ENCODE peak calls at places on chromosome 17, in eight cellular contexts. L is uterus, S is esophagus muscularis mucosa, O is AG10803, X is transverse colon, K is vagina, V is stomach, H is AG04449. B is an unnamed sample.

GRCh38 chr17:64331366-64331765 is 59.3 kb downstream of the PECAM1 start:
- DNase-seq in O (no peak), H (no peak), K (no peak), S (no peak), X (no peak), V (no peak), L (no peak), B (no peak)

GRCh38 chr17:74566132-74566753 is 1.1 kb downstream of the CD300H start:
- DNase-seq in L (no peak), H (no peak), V (peak; percentile 28), X (peak; percentile 39), O (peak; percentile 11), K (no peak), S (no peak), B (no peak)

GRCh38 chr17:4477286-4477791 is 21.3 kb upstream of the SPNS2 start:
- DNase-seq in O (no peak), S (no peak), K (no peak), X (no peak), H (no peak), L (no peak), V (no peak), B (no peak)

GRCh38 chr17:41592601-41593305 is 6.1 kb upstream of the KRT14 start:
- DNase-seq in K (no peak), V (no peak), X (no peak), L (no peak), H (no peak), S (no peak), O (no peak), B (no peak)

GRCh38 chr17:82126479-82127314 is 28.7 kb upstream of the FASN start:
- DNase-seq in V (no peak), H (no peak), X (peak; percentile 21), O (no peak), K (no peak), L (no peak), S (no peak), B (no peak)

GRCh38 chr17:30224419-30224960 is 11.0 kb downstream of the SLC6A4 start:
- DNase-seq in V (no peak), L (no peak), S (no peak), X (no peak), O (no peak), H (no peak), K (no peak), B (no peak)

GRCh38 chr17:50288306-50288705 is 14.0 kb downstream of the TMEM92 start:
- DNase-seq in V (no peak), H (no peak), L (no peak), S (no peak), X (no peak), K (no peak), O (no peak), B (no peak)

GRCh38 chr17:14201087-14201486 is 35.6 kb downstream of the CDRT15 start:
- DNase-seq in K (no peak), O (peak; percentile 34), V (no peak), X (peak; percentile 30), H (no peak), S (no peak), L (no peak), B (no peak)

GRCh38 chr17:31297090-31297489 is at the start of gene OMG:
- DNase-seq in V (no peak), K (no peak), S (no peak), H (no peak), L (no peak), X (no peak), O (no peak), B (no peak)

GRCh38 chr17:79463421-79464309 is 147.2 kb downstream of the RBFOX3 start:
- DNase-seq in V (no peak), H (no peak), S (no peak), L (no peak), O (no peak), K (no peak), X (no peak), B (no peak)

GRCh38 chr17:68296217-68297140 is 5.2 kb downstream of the ARSG start:
- DNase-seq in X (peak; percentile 52), O (no peak), L (no peak), H (no peak), S (no peak), K (no peak), V (peak; percentile 49), B (no peak)

GRCh38 chr17:35254107-35254802 is 11.4 kb downstream of the SLFN5 start:
- DNase-seq in X (peak; percentile 42), S (peak; percentile 95), O (peak; percentile 98), K (no peak), L (peak; percentile 84), H (peak; percentile 86), V (peak; percentile 54), B (peak; percentile 89)

GRCh38 chr17:28623696-28624095 is 9.7 kb upstream of the RSKR start:
- DNase-seq in K (no peak), X (no peak), S (no peak), V (no peak), O (no peak), H (no peak), L (no peak), B (no peak)

GRCh38 chr17:74354123-74354522 is 7.5 kb downstream of the BTBD17 start:
- DNase-seq in V (peak; percentile 34), L (no peak), H (no peak), S (no peak), O (no peak), K (no peak), X (peak; percentile 55), B (no peak)

GRCh38 chr17:50892101-50892776 is 26.1 kb upstream of the TOB1 start:
- DNase-seq in K (no peak), V (peak; percentile 2), X (no peak), H (no peak), O (no peak), S (no peak), L (no peak), B (no peak)

GRCh38 chr17:67801626-67802175 is 23.6 kb upstream of the BPTF start:
- DNase-seq in K (no peak), V (no peak), X (no peak), H (no peak), L (no peak), S (no peak), O (no peak), B (no peak)

GRCh38 chr17:64073771-64074703 is 53.6 kb upstream of the ICAM2 start:
- DNase-seq in L (no peak), K (no peak), X (no peak), H (no peak), O (no peak), S (no peak), V (no peak), B (no peak)

GRCh38 chr17:27778193-27778592 is 22.1 kb downstream of the NOS2 start:
- DNase-seq in V (no peak), O (peak; percentile 54), K (no peak), L (no peak), X (no peak), H (no peak), S (no peak), B (peak; percentile 44)

GRCh38 chr17:20022701-20023100 is 13.5 kb downstream of the SPECC1 start:
- DNase-seq in L (no peak), V (no peak), S (no peak), K (no peak), X (no peak), H (no peak), O (no peak), B (no peak)

DNA sequence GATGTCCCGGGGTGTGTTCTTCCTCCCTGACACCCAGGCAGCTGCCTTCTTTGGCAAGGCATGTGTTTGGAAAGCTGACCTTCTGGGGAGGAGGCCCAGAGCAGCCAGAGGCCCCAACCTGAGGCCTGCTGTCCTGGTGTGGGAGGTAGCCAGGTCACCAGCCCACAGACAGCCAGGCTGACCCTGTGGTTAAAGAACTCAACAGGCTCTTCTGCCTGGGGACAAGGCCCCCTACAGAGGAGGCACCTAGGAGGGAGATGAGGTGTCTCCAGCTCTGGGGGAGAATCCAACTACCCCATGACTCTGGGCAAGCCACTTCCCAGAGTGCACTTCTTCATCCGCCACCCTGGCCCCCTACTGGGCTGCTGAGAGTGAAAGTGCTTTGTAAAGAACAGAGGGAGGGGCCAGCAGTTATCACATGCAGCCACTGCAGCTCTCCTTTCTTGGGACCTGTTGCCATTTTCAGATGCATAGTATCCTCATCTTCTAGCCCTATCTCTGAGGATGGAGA is 13.1 kb upstream of the SREBF1 start:
- DNase-seq in K (no peak), V (peak; percentile 44), O (peak; percentile 37), X (peak; percentile 55), L (peak; percentile 61), S (no peak), H (no peak), B (no peak)
- TF ChIP-seq CTCF in K (peak; percentile 23), V (no peak), O (peak; percentile 39), X (peak; percentile 24), L (peak; percentile 16), S (peak; percentile 33), H (peak; percentile 30), B (peak; percentile 25)

GRCh38 chr17:22310717-22311686 is 618.7 kb downstream of the KCNJ18 start:
- DNase-seq in H (no peak), S (peak; percentile 68), O (no peak), L (no peak), X (no peak), V (no peak), K (no peak), B (no peak)
- H3K4me3 ChIP-seq in H (no peak overlapping the region), S (no peak overlapping the region), O (no peak overlapping the region), L (no peak overlapping the region), X (no peak overlapping the region), V (no peak overlapping the region), K (no peak overlapping the region), B (no peak overlapping the region)

DNA sequence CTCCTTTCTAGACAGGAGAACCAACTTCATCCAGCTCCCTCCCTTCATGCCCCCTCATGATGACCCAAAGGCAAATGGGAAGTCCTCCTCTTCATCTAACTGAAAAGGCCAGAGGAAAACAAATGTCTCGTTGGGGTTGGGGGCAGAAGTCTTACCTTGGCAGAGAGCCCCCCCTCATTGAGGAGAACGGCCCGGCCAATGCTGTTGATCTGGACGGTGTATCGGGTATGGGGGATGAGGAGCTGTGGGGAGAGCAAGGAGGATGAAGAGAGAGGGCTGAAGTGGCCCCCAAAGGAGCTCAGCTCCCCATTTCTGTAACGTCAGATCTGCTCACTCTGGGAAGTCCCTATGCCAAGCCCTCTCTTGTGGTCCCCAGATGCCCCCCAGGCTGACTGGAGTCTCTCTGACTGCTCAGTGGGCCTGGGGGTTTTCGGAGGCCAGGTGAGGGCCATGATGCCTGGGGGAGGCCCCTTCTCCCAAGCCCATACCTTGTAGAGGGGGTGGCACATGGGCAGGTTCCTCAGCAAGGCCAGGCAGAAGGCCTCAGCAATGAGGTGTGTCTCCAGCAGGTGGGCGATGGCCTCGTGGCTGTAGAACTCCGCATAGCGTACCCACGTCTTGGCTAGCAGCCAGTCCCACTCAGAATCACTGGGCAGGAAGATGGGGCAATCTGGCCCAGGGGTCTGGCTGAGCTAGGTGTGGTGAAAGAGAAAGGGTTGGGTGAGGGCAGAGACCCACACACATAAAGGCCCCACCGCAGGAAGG is 10.8 kb downstream of the ALOX12B start:
- DNase-seq in O (no peak), V (no peak), K (no peak), H (no peak), L (no peak), S (no peak), X (no peak), B (no peak)
- TF ChIP-seq CTCF in O (no peak), V (no peak), K (no peak), H (no peak), L (no peak), S (no peak), X (no peak), B (no peak)

DNA sequence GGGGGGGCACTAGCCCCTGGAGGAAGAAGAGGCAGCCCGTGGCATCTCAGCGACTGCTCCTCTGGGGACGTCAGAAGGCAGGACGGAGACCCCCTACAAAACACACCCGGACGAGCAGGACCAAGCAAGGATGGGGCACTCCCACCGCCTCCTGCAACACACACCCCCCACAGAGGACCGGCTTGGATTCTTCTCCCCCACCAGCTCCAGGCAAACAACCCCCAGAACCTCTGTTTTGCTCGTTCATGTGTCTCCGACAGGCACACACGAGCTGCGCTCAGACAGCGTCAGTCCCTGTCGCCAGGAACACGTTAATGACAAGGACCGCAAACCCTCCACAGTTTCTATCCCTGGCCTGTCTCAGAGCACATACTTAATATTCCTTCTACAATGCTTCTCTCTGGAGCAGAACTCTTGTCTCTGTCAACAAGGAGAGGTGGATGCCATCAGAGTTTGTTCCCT is 55.5 kb downstream of the ABR start:
- DNase-seq in O (no peak), K (no peak), L (no peak), V (no peak), S (no peak), X (no peak), H (no peak), B (no peak)
- H3K4me3 ChIP-seq in O (no peak overlapping the region), K (no peak overlapping the region), L (no peak overlapping the region), V (no peak overlapping the region), S (no peak overlapping the region), X (no peak overlapping the region), H (no peak overlapping the region), B (no peak overlapping the region)

B was measured in AG09309.